ENCODE peak calls at places on chromosome 22, in seven cellular contexts. U, T, E, Y, N, G and B are unnamed samples.

GRCh38 chr22:17586831-17587440 is 23.6 kb downstream of the SLC25A18 start:
- DNase-seq in U (no peak), T (no peak), E (no peak), Y (no peak), N (no peak), G (no peak), B (no peak)

GRCh38 chr22:21889251-21889990 is 22.0 kb upstream of the MAPK1 start:
- DNase-seq in U (no peak), T (no peak), E (no peak), Y (no peak), N (no peak), G (no peak), B (no peak)

GRCh38 chr22:49018601-49019000 is 809.1 kb downstream of the BRD1 start:
- DNase-seq in U (peak; percentile 21), T (no peak), E (no peak), Y (no peak), N (no peak), G (no peak), B (no peak)

GRCh38 chr22:37669586-37669985 is 5.8 kb upstream of the LGALS1 start:
- DNase-seq in U (no peak), T (no peak), E (peak; percentile 74), Y (peak; percentile 84), N (no peak), G (no peak), B (no peak)

GRCh38 chr22:24841261-24841660 is 35.2 kb downstream of the SGSM1 start:
- DNase-seq in U (no peak), T (no peak), E (no peak), Y (no peak), N (no peak), G (no peak), B (no peak)

GRCh38 chr22:29454186-29454745 is 15.9 kb downstream of the RFPL1 start:
- DNase-seq in U (no peak), T (no peak), E (no peak), Y (no peak), N (no peak), G (no peak), B (peak; percentile 64)

GRCh38 chr22:21816787-21817496 is 50.5 kb downstream of the MAPK1 start:
- DNase-seq in U (no peak), T (peak; percentile 55), E (peak; percentile 76), Y (peak; percentile 92), N (peak; percentile 74), G (no peak), B (peak; percentile 76)

GRCh38 chr22:44975444-44976262 is 34.2 kb downstream of the PHF21B start:
- DNase-seq in U (peak; percentile 80), T (peak; percentile 64), E (peak; percentile 23), Y (peak; percentile 90), N (peak; percentile 86), G (peak; percentile 88), B (peak; percentile 54)